ENCODE peak calls at places on chromosomes 6 and 20, in seven cellular contexts. K is uterus, Z is brain microvascular endothelial cell, O is PC-3, H is neural progenitor cell, X is testis, Y is AG04450. U is an unnamed sample.

GRCh38 chr20:11379257-11380011 is 538.3 kb upstream of the BTBD3 start:
- DNase-seq in K (no peak), Z (peak; percentile 25), O (no peak), H (peak; percentile 87), X (peak; percentile 37), Y (no peak), U (peak; percentile 99)

GRCh38 chr6:37856285-37856684 is 36.8 kb downstream of the ZFAND3 start:
- DNase-seq in K (no peak), Z (no peak), O (no peak), H (no peak), X (no peak), Y (no peak), U (no peak)

GRCh38 chr6:90770778-90771177 is 183.9 kb upstream of the MAP3K7 start:
- DNase-seq in K (no peak), Z (no peak), O (no peak), H (no peak), X (no peak), Y (no peak), U (no peak)

GRCh38 chr6:73564578-73565345 is 43.9 kb upstream of the EEF1A1 start:
- DNase-seq in K (no peak), Z (no peak), O (no peak), H (no peak), X (no peak), Y (no peak), U (no peak)

GRCh38 chr6:41730531-41731436 is 4.6 kb downstream of the TFEB start:
- DNase-seq in K (no peak), Z (no peak), O (no peak), H (no peak), X (no peak), Y (no peak), U (no peak)

GRCh38 chr20:13492001-13492480 is 146.7 kb downstream of the TASP1 start:
- DNase-seq in K (peak; percentile 19), Z (peak; percentile 4), O (peak; percentile 28), H (peak; percentile 85), X (peak; percentile 14), Y (peak; percentile 29), U (no peak)

GRCh38 chr6:170082531-170083187 is 208.2 kb downstream of the DLL1 start:
- DNase-seq in K (no peak), Z (no peak), O (peak; percentile 12), H (no peak), X (no peak), Y (no peak), U (no peak)

GRCh38 chr20:21265457-21266190 is 37.5 kb upstream of the XRN2 start:
- DNase-seq in K (no peak), Z (no peak), O (no peak), H (no peak), X (no peak), Y (no peak), U (peak; percentile 27)

GRCh38 chr6:160272707-160273106 is 14.1 kb upstream of the SLC22A2 start:
- DNase-seq in K (no peak), Z (no peak), O (no peak), H (no peak), X (no peak), Y (no peak), U (no peak)

GRCh38 chr6:15989397-15989796 is 139.5 kb upstream of the MYLIP start:
- DNase-seq in K (no peak), Z (no peak), O (no peak), H (no peak), X (no peak), Y (no peak), U (no peak)

GRCh38 chr6:157981132-157981394 is 600 bp upstream of the SYNJ2 start:
- DNase-seq in K (no peak), Z (no peak), O (no peak), H (no peak), X (peak; percentile 34), Y (no peak), U (no peak)

GRCh38 chr6:8918196-8918595 is 482.9 kb upstream of the SLC35B3 start:
- DNase-seq in K (no peak), Z (no peak), O (no peak), H (no peak), X (no peak), Y (no peak), U (no peak)

GRCh38 chr6:12017263-12017662 is 5.2 kb downstream of the HIVEP1 start:
- DNase-seq in K (no peak), Z (no peak), O (no peak), H (no peak), X (peak; percentile 63), Y (no peak), U (no peak)

GRCh38 chr6:131053546-131054240 is 9.4 kb downstream of the EPB41L2 start:
- DNase-seq in K (no peak), Z (no peak), O (peak; percentile 95), H (no peak), X (no peak), Y (no peak), U (no peak)

GRCh38 chr6:11132191-11132590 is 20.7 kb upstream of the ERVFRD-1 start:
- DNase-seq in K (no peak), Z (no peak), O (no peak), H (no peak), X (no peak), Y (no peak), U (no peak)

GRCh38 chr6:131909408-131910218 is 41.6 kb downstream of the CCN2 start:
- DNase-seq in K (peak; percentile 64), Z (peak; percentile 80), O (peak; percentile 87), H (peak; percentile 75), X (peak; percentile 91), Y (peak; percentile 47), U (peak; percentile 71)

GRCh38 chr6:131862486-131862885 is 54.7 kb downstream of the ENPP1 start:
- DNase-seq in K (no peak), Z (no peak), O (peak; percentile 45), H (no peak), X (no peak), Y (no peak), U (no peak)

GRCh38 chr20:50546729-50547314 is 36.6 kb downstream of the PTPN1 start:
- DNase-seq in K (no peak), Z (no peak), O (no peak), H (no peak), X (no peak), Y (no peak), U (no peak)

GRCh38 chr6:124960757-124961467 is 1.3 kb upstream of the RNF217 start:
- DNase-seq in K (no peak), Z (no peak), O (no peak), H (no peak), X (no peak), Y (no peak), U (no peak)
- H3K27ac ChIP-seq in K (peak overlapping the region; percentile 97), Z (peak overlapping the region; percentile 78), O (no peak overlapping the region), H (no peak overlapping the region), X (peak overlapping the region; percentile 98), Y (no peak overlapping the region), U (peak overlapping the region; percentile 89)

GRCh38 chr20:62480318-62480717 is 4.5 kb upstream of the GATA5 start:
- DNase-seq in K (no peak), Z (no peak), O (no peak), H (no peak), X (peak; percentile 90), Y (no peak), U (no peak)
- H3K27ac ChIP-seq in K (no peak overlapping the region), Z (no peak overlapping the region), O (no peak overlapping the region), H (no peak overlapping the region), X (no peak overlapping the region), Y (no peak overlapping the region), U (no peak overlapping the region)

GRCh38 chr20:19991826-19992225 is 25.3 kb upstream of the NAA20 start:
- DNase-seq in K (no peak), Z (no peak), O (no peak), H (no peak), X (no peak), Y (no peak), U (no peak)

GRCh38 chr20:19987046-19987445 is 30.1 kb upstream of the NAA20 start:
- DNase-seq in K (no peak), Z (no peak), O (no peak), H (no peak), X (no peak), Y (no peak), U (no peak)

GRCh38 chr20:19993937-19994667 is 23.1 kb upstream of the NAA20 start:
- DNase-seq in K (no peak), Z (peak; percentile 37), O (peak; percentile 94), H (no peak), X (no peak), Y (no peak), U (no peak)

GRCh38 chr20:19992996-19993908 is 23.9 kb upstream of the NAA20 start:
- DNase-seq in K (no peak), Z (peak; percentile 88), O (peak; percentile 91), H (no peak), X (peak; percentile 66), Y (peak; percentile 65), U (no peak)

DNA sequence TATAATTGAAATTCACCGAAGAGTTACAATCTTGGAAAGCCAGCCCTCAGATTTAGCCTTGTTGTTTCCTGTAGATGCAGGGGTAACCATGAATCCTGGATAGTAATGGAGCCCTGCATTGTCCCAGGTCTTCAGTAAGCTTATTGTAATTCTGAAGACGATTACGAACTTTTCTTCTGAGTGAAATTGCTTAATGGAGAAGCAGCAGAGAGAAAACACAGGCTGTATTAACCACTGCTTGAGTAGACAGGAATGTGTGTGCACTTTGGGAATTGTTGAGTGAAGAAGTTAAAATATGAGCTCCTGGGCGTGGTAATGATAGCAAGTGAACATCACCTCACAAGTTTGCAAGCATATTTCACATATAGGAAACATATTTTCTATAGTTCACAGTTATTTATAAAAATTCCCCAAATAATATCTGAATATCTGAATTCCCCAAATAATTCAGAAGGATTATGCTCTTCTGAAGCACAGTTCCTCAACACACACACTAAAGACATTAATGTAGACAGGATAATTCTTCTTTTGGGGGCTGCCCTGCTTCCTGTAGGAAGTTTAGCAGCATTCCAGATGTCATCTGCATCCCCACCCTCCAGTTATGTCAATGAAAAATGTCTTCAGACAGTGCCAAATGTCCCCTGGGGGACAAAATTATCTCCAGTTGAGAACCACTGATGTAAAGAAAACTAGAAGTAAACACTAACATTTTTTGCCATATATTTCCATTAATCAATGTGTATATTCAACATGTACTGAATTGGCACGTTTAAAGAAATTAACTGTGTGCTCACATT is 26.1 kb upstream of the NAA20 start:
- DNase-seq in K (no peak), Z (no peak), O (no peak), H (peak; percentile 50), X (no peak), Y (no peak), U (no peak)
- H3K27ac ChIP-seq in K (no peak overlapping the region), Z (no peak overlapping the region), O (peak overlapping the region; percentile 96), H (no peak overlapping the region), X (no peak overlapping the region), Y (peak overlapping the region; percentile 40), U (no peak overlapping the region)

DNA sequence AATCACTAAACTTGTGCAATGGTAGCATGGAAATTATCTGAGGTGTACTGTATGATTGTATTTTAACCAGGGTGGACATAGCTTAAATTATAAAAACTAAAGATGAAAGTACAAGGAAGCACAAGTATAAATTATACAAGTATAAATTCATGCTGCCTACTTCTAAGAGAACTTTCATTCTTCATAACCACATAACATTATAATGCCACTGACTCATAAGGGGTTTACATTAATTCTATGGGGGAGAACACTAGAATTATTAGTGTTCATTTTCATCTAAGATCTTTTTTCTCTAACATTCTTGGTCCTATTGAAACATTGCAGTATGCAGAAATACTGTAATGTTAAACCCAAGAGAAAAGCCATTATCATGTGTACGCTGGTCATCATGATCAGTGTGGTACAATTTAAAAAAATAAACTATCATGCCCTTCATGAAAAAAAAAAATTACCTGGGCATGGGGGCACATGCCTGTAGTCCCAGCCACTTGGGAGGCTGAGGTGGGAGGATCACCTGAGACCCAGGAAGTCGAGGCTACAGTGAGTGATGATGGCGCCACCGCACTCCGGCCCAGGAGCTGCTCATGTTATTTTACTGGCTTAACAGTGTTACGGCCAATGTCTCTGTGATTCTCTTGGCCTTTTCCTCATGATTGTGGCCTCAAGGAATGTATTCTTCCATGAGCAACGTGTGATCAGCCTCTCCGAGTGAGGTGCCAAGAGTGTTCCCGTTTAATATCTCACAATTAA is 25.9 kb upstream of the AHCY start:
- DNase-seq in K (no peak), Z (no peak), O (no peak), H (no peak), X (no peak), Y (no peak), U (no peak)
- H3K27ac ChIP-seq in K (no peak overlapping the region), Z (no peak overlapping the region), O (no peak overlapping the region), H (no peak overlapping the region), X (no peak overlapping the region), Y (no peak overlapping the region), U (no peak overlapping the region)